ENCODE peak calls at places on chromosomes 1 and 21, in four cellular contexts. W is activated naive CD8-positive, alpha-beta T cell treated with anti-CD3 and anti-CD28 coated beads for 36 hours; U is activated CD8-positive, alpha-beta T cell treated with anti-CD3 and anti-CD28 coated beads for 36 hours; H is activated CD8-positive, alpha-beta memory T cell treated with anti-CD3 and anti-CD28 coated beads, Interleukin-2, amount 50 U/mL, for 48 hours. Q is an unnamed sample.

GRCh38 chr1:94955767-94956632 is 29.1 kb upstream of the CNN3 start:
- DNase-seq in H (no peak), U (no peak), W (no peak), Q (no peak)

GRCh38 chr1:201420608-201421002 is 925 bp downstream of the TNNI1 start:
- DNase-seq in W (no peak), H (no peak), U (no peak), Q (no peak)

GRCh38 chr1:22676916-22677601 is 24.0 kb downstream of the C1QB start:
- DNase-seq in W (no peak), H (no peak), U (no peak), Q (no peak)

GRCh38 chr1:218656301-218657037 is 311.3 kb downstream of the TGFB2 start:
- DNase-seq in U (no peak), W (no peak), H (no peak), Q (no peak)

GRCh38 chr1:236877661-236878060 is 82.6 kb downstream of the MTR start:
- DNase-seq in W (no peak), U (no peak), H (no peak), Q (no peak)

GRCh38 chr1:234659538-234659937 is 49.6 kb upstream of the IRF2BP2 start:
- DNase-seq in U (no peak), H (no peak), W (no peak), Q (no peak)

GRCh38 chr1:81517987-81518386 is 282.7 kb upstream of the ADGRL2 start:
- DNase-seq in H (no peak), W (no peak), U (no peak), Q (no peak)

GRCh38 chr1:42736571-42737200 is 3.4 kb downstream of the CLDN19 start:
- DNase-seq in H (no peak), W (no peak), U (no peak), Q (no peak)

GRCh38 chr21:38839683-38840286 is 34.1 kb downstream of the ETS2 start:
- DNase-seq in U (peak; percentile 55), H (no peak), W (no peak), Q (peak; percentile 39)

Q was measured in type B pancreatic cell.